ENCODE peak calls at places on chromosomes 7 and 10, in four cellular contexts. One of them, this sample, is unnamed.

GRCh38 chr10:60827791-60828488 is 49.7 kb downstream of the CDK1 start:
- DNase-seq in MCF 10A: peak; percentile 42
- DNase-seq in activated T-cell treated with anti-CD3 and anti-CD28 coated beads for 1 hour: no peak
- DNase-seq in AG04449: no peak
- DNase-seq in this sample: peak; percentile 83

GRCh38 chr10:132118366-132118765 is 52.6 kb downstream of the JAKMIP3 start:
- DNase-seq in MCF 10A: no peak
- DNase-seq in activated T-cell treated with anti-CD3 and anti-CD28 coated beads for 1 hour: no peak
- DNase-seq in AG04449: no peak
- DNase-seq in this sample: no peak

GRCh38 chr7:24708244-24708643 is 49.0 kb downstream of the GSDME start:
- DNase-seq in MCF 10A: no peak
- DNase-seq in activated T-cell treated with anti-CD3 and anti-CD28 coated beads for 1 hour: no peak
- DNase-seq in AG04449: no peak
- DNase-seq in this sample: no peak

GRCh38 chr7:87934699-87935372 is 785 bp downstream of the ADAM22 start:
- DNase-seq in MCF 10A: no peak
- DNase-seq in activated T-cell treated with anti-CD3 and anti-CD28 coated beads for 1 hour: no peak
- DNase-seq in AG04449: no peak
- DNase-seq in this sample: peak; percentile 14

GRCh38 chr7:26705567-26705966 is 158.8 kb downstream of the SKAP2 start:
- DNase-seq in MCF 10A: peak; percentile 92
- DNase-seq in activated T-cell treated with anti-CD3 and anti-CD28 coated beads for 1 hour: no peak
- DNase-seq in AG04449: peak; percentile 75
- DNase-seq in this sample: peak; percentile 82

GRCh38 chr7:108310351-108310750 is 145.9 kb downstream of the NRCAM start:
- DNase-seq in MCF 10A: peak; percentile 34
- DNase-seq in activated T-cell treated with anti-CD3 and anti-CD28 coated beads for 1 hour: no peak
- DNase-seq in AG04449: no peak
- DNase-seq in this sample: peak; percentile 12

GRCh38 chr10:122263971-122264370 is 7.1 kb upstream of the BTBD16 start:
- DNase-seq in MCF 10A: peak; percentile 90
- DNase-seq in activated T-cell treated with anti-CD3 and anti-CD28 coated beads for 1 hour: no peak
- DNase-seq in AG04449: peak; percentile 77
- DNase-seq in this sample: peak; percentile 87

GRCh38 chr10:12135631-12136030 is 6.2 kb downstream of the SEC61A2 start:
- DNase-seq in MCF 10A: no peak
- DNase-seq in activated T-cell treated with anti-CD3 and anti-CD28 coated beads for 1 hour: no peak
- DNase-seq in AG04449: no peak
- DNase-seq in this sample: no peak

GRCh38 chr10:97724341-97724941 is 10.9 kb downstream of the MARVELD1 start:
- DNase-seq in MCF 10A: peak; percentile 97
- DNase-seq in activated T-cell treated with anti-CD3 and anti-CD28 coated beads for 1 hour: no peak
- DNase-seq in AG04449: no peak
- DNase-seq in this sample: peak; percentile 88